ENCODE peak calls at places on chromosomes 12 and 14, in seven cellular contexts. C is GM23338, M is body of pancreas, V is stomach, T is spleen, G is foreskin fibroblast, E is pancreas. L is an unnamed sample.
A peak's percentile ranks its signal among the peaks of the same experiment; 100 is the strongest.

GRCh38 chr12:58242803-58243628 is 301.6 kb downstream of the ATP23 start:
- DNase-seq in V (no peak), C (no peak), M (no peak), G (no peak), E (no peak), T (no peak), L (no peak)

GRCh38 chr14:25122188-25122587 is 72.2 kb upstream of the STXBP6 start:
- DNase-seq in E (no peak), M (no peak), T (no peak), C (no peak), G (peak; percentile 84), V (no peak), L (no peak)

GRCh38 chr12:131363841-131364425 is 347.0 kb upstream of the SFSWAP start:
- DNase-seq in T (no peak), M (no peak), E (no peak), C (no peak), V (no peak), G (no peak), L (no peak)

GRCh38 chr14:75191100-75191499 is 14.7 kb upstream of the TMED10 start:
- DNase-seq in V (peak; percentile 29), T (no peak), M (no peak), C (no peak), E (no peak), G (no peak), L (no peak)

GRCh38 chr12:76247026-76247688 is 101.1 kb downstream of the BBS10 start:
- DNase-seq in E (no peak), M (no peak), V (no peak), C (no peak), T (no peak), G (no peak), L (no peak)

GRCh38 chr14:85471744-85472143 is 58.2 kb upstream of the FLRT2 start:
- DNase-seq in C (no peak), E (no peak), T (no peak), M (peak; percentile 62), G (peak; percentile 93), V (no peak), L (no peak)

GRCh38 chr14:20642182-20642581 is 691 bp upstream of the OR6S1 start:
- DNase-seq in V (no peak), M (no peak), G (no peak), C (no peak), T (no peak), E (no peak), L (no peak)

GRCh38 chr12:109535863-109536250 is 37.4 kb downstream of the MMAB start:
- DNase-seq in T (no peak), M (no peak), C (no peak), E (peak; percentile 16), G (no peak), V (no peak), L (no peak)

GRCh38 chr12:123971770-123972447 is 722 bp downstream of the CCDC92 start:
- DNase-seq in M (peak; percentile 52), C (peak; percentile 98), E (peak; percentile 84), V (peak; percentile 38), T (no peak), G (peak; percentile 35), L (no peak)

GRCh38 chr12:75766263-75767160 is 255.1 kb upstream of the KRR1 start:
- DNase-seq in E (no peak), G (peak; percentile 82), V (no peak), T (no peak), M (no peak), C (peak; percentile 20), L (no peak)

GRCh38 chr12:27616356-27617150 is 79.7 kb upstream of the REP15 start:
- DNase-seq in T (no peak), G (peak; percentile 43), C (no peak), V (no peak), E (no peak), M (no peak), L (no peak)

GRCh38 chr12:131287938-131288797 is 334.5 kb downstream of the ADGRD1 start:
- DNase-seq in E (no peak), M (no peak), V (no peak), C (no peak), T (peak; percentile 69), G (no peak), L (no peak)

GRCh38 chr12:32053881-32054624 is 52.6 kb upstream of the BICD1 start:
- DNase-seq in C (no peak), T (no peak), M (peak; percentile 11), G (no peak), V (no peak), E (no peak), L (no peak)

GRCh38 chr14:29242755-29243340 is 476.3 kb downstream of the FOXG1 start:
- DNase-seq in E (no peak), G (peak; percentile 37), C (no peak), T (no peak), V (no peak), M (no peak), L (no peak)

GRCh38 chr12:51925400-51926063 is 18.2 kb downstream of the ACVRL1 start:
- DNase-seq in T (no peak), V (no peak), E (no peak), C (no peak), G (no peak), M (no peak), L (no peak)

GRCh38 chr12:74412607-74413230 is 124.9 kb upstream of the ATXN7L3B start:
- DNase-seq in E (no peak), C (peak; percentile 48), T (no peak), G (peak; percentile 0), M (no peak), V (no peak), L (no peak)

GRCh38 chr14:31270196-31270772 is 62.7 kb upstream of the HECTD1 start:
- DNase-seq in V (no peak), C (peak; percentile 65), T (no peak), M (peak; percentile 26), G (no peak), E (no peak), L (no peak)
- TF ChIP-seq CTCF in V (no peak), C (peak; percentile 28), T (peak; percentile 3), M (no peak), G (peak; percentile 27), E (no peak), L (no peak)

GRCh38 chr14:21990116-21990515 is 316.5 kb upstream of the OR4E1 start:
- DNase-seq in V (no peak), M (no peak), T (no peak), C (peak; percentile 50), E (no peak), G (no peak), L (no peak)

GRCh38 chr14:21985081-21985480 is 311.5 kb upstream of the OR4E1 start:
- DNase-seq in G (no peak), M (no peak), E (no peak), T (no peak), C (no peak), V (no peak), L (no peak)

GRCh38 chr14:21989090-21989489 is 315.5 kb upstream of the OR4E1 start:
- DNase-seq in M (no peak), T (no peak), E (no peak), C (no peak), G (no peak), V (no peak), L (no peak)

GRCh38 chr14:21988413-21988812 is 314.8 kb upstream of the OR4E1 start:
- DNase-seq in G (no peak), C (no peak), T (no peak), V (no peak), M (no peak), E (no peak), L (no peak)

DNA sequence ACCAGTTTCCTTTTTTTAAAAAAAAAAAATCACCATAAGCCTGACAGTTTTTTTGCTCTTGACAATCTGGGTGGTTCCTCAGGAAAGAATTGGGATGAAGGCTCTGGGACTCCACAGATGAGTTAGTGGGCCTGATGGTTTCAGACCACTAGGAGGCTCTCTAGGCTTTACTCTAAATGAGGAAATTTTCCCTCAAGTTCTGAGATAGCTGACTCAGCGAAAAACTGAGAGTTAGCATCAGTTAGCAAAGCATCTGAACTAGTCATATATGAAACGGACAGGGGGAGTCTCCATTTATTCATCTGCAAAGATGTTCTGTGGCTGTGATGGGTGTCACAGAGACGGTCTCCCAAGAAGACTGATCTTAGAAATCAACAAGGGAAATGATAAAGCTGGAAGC is 314.3 kb upstream of the OR4E1 start:
- DNase-seq in M (no peak), G (no peak), C (peak; percentile 92), T (no peak), V (no peak), E (no peak), L (no peak)
- TF ChIP-seq CTCF in M (peak; percentile 19), G (peak; percentile 19), C (peak; percentile 78), T (no peak), V (no peak), E (no peak), L (no peak)

GRCh38 chr12:15208140-15208539 is 13.1 kb downstream of the RERG start:
- DNase-seq in T (no peak), E (no peak), C (peak; percentile 17), G (no peak), V (no peak), M (no peak), L (no peak)
- TF ChIP-seq CTCF in T (no peak), E (no peak), C (peak; percentile 32), G (peak; percentile 11), V (no peak), M (no peak), L (no peak)

GRCh38 chr14:64126548-64126947 is 167.6 kb downstream of the ESR2 start:
- DNase-seq in C (no peak), E (no peak), T (no peak), M (no peak), G (no peak), V (no peak), L (no peak)
- TF ChIP-seq CTCF in C (no peak), E (no peak), T (no peak), M (no peak), G (no peak), V (no peak), L (no peak)

DNA sequence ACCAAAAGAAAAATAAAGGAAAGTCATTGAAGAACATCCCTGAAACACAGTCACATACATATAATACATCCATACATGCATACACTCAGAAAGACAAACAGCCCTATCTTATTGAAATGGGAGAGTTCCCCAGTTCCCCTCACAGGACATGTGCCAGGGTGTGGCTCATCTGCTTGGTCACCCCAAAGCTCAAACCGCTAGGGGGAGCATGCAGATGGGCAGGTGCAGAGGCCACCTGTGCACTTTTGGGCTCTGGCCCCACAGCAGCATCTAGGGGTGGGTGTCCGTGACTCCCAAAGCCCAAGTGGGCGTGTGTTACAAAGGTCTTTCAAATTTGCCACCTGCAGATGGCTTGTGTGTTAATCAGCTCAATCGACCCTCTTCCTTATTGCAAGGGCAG is 75.2 kb downstream of the CMAS start:
- DNase-seq in E (peak; percentile 29), C (peak; percentile 82), V (no peak), T (no peak), G (no peak), M (peak; percentile 38), L (no peak)
- TF ChIP-seq CTCF in E (no peak), C (peak; percentile 73), V (no peak), T (no peak), G (no peak), M (peak; percentile 16), L (no peak)

GRCh38 chr12:5171701-5172100 is 128.0 kb downstream of the KCNA5 start:
- DNase-seq in T (no peak), V (no peak), C (peak; percentile 84), E (no peak), M (no peak), G (peak; percentile 31), L (no peak)
- TF ChIP-seq CTCF in T (peak; percentile 43), V (no peak), C (peak; percentile 81), E (peak; percentile 37), M (peak; percentile 60), G (peak; percentile 68), L (no peak)

GRCh38 chr12:112716099-112717093 is 75.2 kb upstream of the RPH3A start:
- DNase-seq in E (no peak), V (no peak), T (no peak), C (peak; percentile 78), M (no peak), G (no peak), L (no peak)
- TF ChIP-seq CTCF in E (no peak), V (no peak), T (no peak), C (peak; percentile 19), M (no peak), G (no peak), L (no peak)

L was measured in omental fat pad.